ENCODE peak calls at places on chromosomes 12 and 14, in nine cellular contexts. J, S, U, V, G, F, L, Y and H are unnamed samples.

GRCh38 chr14:89266754-89267153 is 150.3 kb downstream of the FOXN3 start:
- DNase-seq in J (no peak), S (no peak), U (no peak), V (no peak), G (no peak), F (no peak), L (no peak), Y (no peak), H (no peak)

GRCh38 chr14:33916663-33917565 is 34.0 kb downstream of the EGLN3 start:
- DNase-seq in J (no peak), S (no peak), U (no peak), V (no peak), G (no peak), F (peak; percentile 64), L (no peak), Y (no peak), H (no peak)

GRCh38 chr14:104967414-104968152 is 10.6 kb downstream of the AHNAK2 start:
- DNase-seq in J (no peak), S (no peak), U (no peak), V (no peak), G (no peak), F (peak; percentile 58), L (no peak), Y (peak; percentile 71), H (no peak)

GRCh38 chr14:52046376-52046917 is 22.4 kb downstream of the NID2 start:
- DNase-seq in J (no peak), S (no peak), U (no peak), V (no peak), G (no peak), F (no peak), L (no peak), Y (no peak), H (no peak)

GRCh38 chr12:45051490-45052105 is 699 bp upstream of the DBX2 start:
- DNase-seq in J (no peak), S (no peak), U (no peak), V (no peak), G (no peak), F (peak; percentile 9), L (no peak), Y (no peak), H (no peak)

GRCh38 chr14:64119535-64119934 is 174.6 kb downstream of the ESR2 start:
- DNase-seq in J (no peak), S (no peak), U (no peak), V (no peak), G (no peak), F (no peak), L (no peak), Y (no peak), H (no peak)

GRCh38 chr12:109531411-109531810 is 41.9 kb downstream of the MMAB start:
- DNase-seq in J (no peak), S (no peak), U (no peak), V (no peak), G (no peak), F (no peak), L (no peak), Y (no peak), H (peak; percentile 8)

GRCh38 chr12:28424965-28425364 is 234.7 kb downstream of the CCDC91 start:
- DNase-seq in J (peak; percentile 18), S (peak; percentile 31), U (no peak), V (no peak), G (no peak), F (peak; percentile 95), L (no peak), Y (no peak), H (no peak)

GRCh38 chr14:25110101-25110500 is 60.2 kb upstream of the STXBP6 start:
- DNase-seq in J (no peak), S (no peak), U (no peak), V (no peak), G (no peak), F (no peak), L (no peak), Y (no peak), H (no peak)

GRCh38 chr14:103871596-103872480 is 24.5 kb upstream of the PPP1R13B start:
- DNase-seq in J (peak; percentile 86), S (peak; percentile 82), U (peak; percentile 93), V (peak; percentile 86), G (peak; percentile 83), F (peak; percentile 15), L (no peak), Y (peak; percentile 85), H (no peak)

GRCh38 chr12:59055204-59055839 is 135.0 kb upstream of the LRIG3 start:
- DNase-seq in J (no peak), S (no peak), U (peak; percentile 10), V (no peak), G (no peak), F (peak; percentile 59), L (no peak), Y (no peak), H (no peak)

GRCh38 chr12:53063708-53064612 is 14.1 kb downstream of the TNS2 start:
- DNase-seq in J (peak; percentile 22), S (peak; percentile 29), U (no peak), V (no peak), G (no peak), F (peak; percentile 91), L (no peak), Y (peak; percentile 47), H (no peak)

GRCh38 chr14:50363734-50364113 is 33.0 kb downstream of the CDKL1 start:
- DNase-seq in J (no peak), S (no peak), U (peak; percentile 69), V (peak; percentile 65), G (peak; percentile 27), F (peak; percentile 50), L (peak; percentile 86), Y (no peak), H (no peak)

GRCh38 chr12:120394483-120395367 is 25.8 kb upstream of the MSI1 start:
- DNase-seq in J (peak; percentile 79), S (peak; percentile 78), U (no peak), V (no peak), G (no peak), F (no peak), L (no peak), Y (no peak), H (no peak)

GRCh38 chr12:9925746-9926393 is 6.3 kb downstream of the CLEC2A start:
- DNase-seq in J (no peak), S (no peak), U (no peak), V (peak; percentile 7), G (no peak), F (peak; percentile 62), L (peak; percentile 21), Y (no peak), H (no peak)

GRCh38 chr12:3473171-3473570 is 17.8 kb upstream of the PRMT8 start:
- DNase-seq in J (no peak), S (no peak), U (no peak), V (no peak), G (no peak), F (no peak), L (no peak), Y (no peak), H (no peak)

DNA sequence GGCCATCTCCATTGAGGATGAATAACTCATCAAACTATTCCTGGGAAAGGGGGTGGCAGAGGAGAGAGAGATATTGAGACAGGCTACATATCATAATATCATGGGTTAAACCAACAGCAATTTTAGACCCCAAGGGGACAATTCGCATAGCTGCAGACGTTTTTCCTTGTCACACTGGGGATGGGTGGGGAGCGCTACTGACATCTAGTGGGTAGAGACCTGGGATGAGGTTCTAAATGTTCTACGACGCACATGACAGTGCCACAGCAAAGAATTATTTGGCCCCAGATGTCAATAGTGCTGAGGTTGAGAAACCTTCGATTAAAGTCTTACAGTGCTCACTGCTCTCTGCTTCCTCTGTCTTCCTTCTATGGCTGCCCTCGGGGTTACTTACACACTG is 425.6 kb downstream of the NRXN3 start:
- DNase-seq in J (no peak), S (no peak), U (no peak), V (peak; percentile 10), G (no peak), F (no peak), L (no peak), Y (no peak), H (no peak)
- TF ChIP-seq CTCF in J (no peak), S (no peak), U (peak; percentile 33), V (no peak), G (no peak), F (peak; percentile 26), L (no peak), Y (no peak), H (peak; percentile 46)

GRCh38 chr14:106094654-106095189 is 568.3 kb downstream of the TMEM121 start:
- DNase-seq in J (peak; percentile 28), S (no peak), U (peak; percentile 59), V (no peak), G (peak; percentile 19), F (no peak), L (peak; percentile 45), Y (no peak), H (no peak)
- TF ChIP-seq CTCF in J (no peak), S (no peak), U (no peak), V (no peak), G (no peak), F (peak; percentile 11), L (peak; percentile 8), Y (peak; percentile 21), H (peak; percentile 36)

GRCh38 chr14:102501751-102502315 is 7.7 kb downstream of the ANKRD9 start:
- DNase-seq in J (no peak), S (no peak), U (no peak), V (no peak), G (no peak), F (no peak), L (peak; percentile 49), Y (no peak), H (no peak)
- TF ChIP-seq CTCF in J (no peak), S (no peak), U (no peak), V (no peak), G (no peak), F (no peak), L (no peak), Y (no peak), H (peak; percentile 9)

GRCh38 chr12:83826112-83826511 is 1086.5 kb downstream of the SLC6A15 start:
- DNase-seq in J (peak; percentile 63), S (no peak), U (peak; percentile 34), V (peak; percentile 49), G (no peak), F (peak; percentile 45), L (peak; percentile 36), Y (no peak), H (peak; percentile 15)

GRCh38 chr12:83821967-83822366 is 1090.6 kb downstream of the SLC6A15 start:
- DNase-seq in J (no peak), S (no peak), U (no peak), V (no peak), G (no peak), F (no peak), L (no peak), Y (no peak), H (no peak)

GRCh38 chr12:83823386-83824045 is 1089.1 kb downstream of the SLC6A15 start:
- DNase-seq in J (peak; percentile 47), S (no peak), U (peak; percentile 26), V (peak; percentile 58), G (no peak), F (peak; percentile 17), L (peak; percentile 79), Y (peak; percentile 43), H (peak; percentile 11)

GRCh38 chr12:83827193-83827592 is 1085.4 kb downstream of the SLC6A15 start:
- DNase-seq in J (no peak), S (no peak), U (no peak), V (no peak), G (no peak), F (no peak), L (no peak), Y (no peak), H (no peak)

DNA sequence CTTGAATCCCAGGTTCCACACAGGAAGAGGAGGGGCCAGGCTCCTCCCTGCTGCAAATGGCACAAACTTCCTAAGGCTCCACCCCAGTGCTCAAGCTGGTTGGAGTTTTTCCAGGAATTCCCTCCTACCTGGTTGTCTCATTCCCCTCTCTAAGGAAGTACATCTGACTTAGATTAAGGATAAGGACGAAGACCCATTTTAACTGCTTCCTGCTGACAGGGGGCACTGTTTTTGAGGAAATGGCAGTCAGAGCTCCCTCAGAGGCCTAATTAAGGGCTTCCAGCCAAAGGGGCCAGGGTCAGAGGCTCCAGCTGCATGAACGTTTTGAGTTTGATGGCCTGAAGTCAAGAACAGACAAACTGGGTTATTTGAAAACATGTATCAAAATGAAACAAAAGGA is 1084.7 kb downstream of the SLC6A15 start:
- DNase-seq in J (no peak), S (no peak), U (no peak), V (no peak), G (no peak), F (peak; percentile 4), L (no peak), Y (no peak), H (no peak)
- TF ChIP-seq CTCF in J (no peak), S (no peak), U (no peak), V (no peak), G (no peak), F (no peak), L (no peak), Y (no peak), H (peak; percentile 21)